ENCODE peak calls at places on chromosomes 4 and X, in five cellular contexts. R is ovary, Q is upper lobe of left lung, E is sigmoid colon, H is transverse colon. X is an unnamed sample.

GRCh38 chrX:132181364-132181763 is 37.9 kb downstream of the RAP2C start:
- DNase-seq in R (no peak), Q (no peak), E (no peak), H (peak; percentile 8), X (peak; percentile 65)

GRCh38 chr4:81828991-81829390 is 357.3 kb upstream of the RASGEF1B start:
- DNase-seq in R (no peak), Q (no peak), E (no peak), H (no peak), X (no peak)

GRCh38 chr4:156571146-156571545 is 400.5 kb downstream of the PDGFC start:
- DNase-seq in R (no peak), Q (no peak), E (no peak), H (no peak), X (no peak)

GRCh38 chr4:183634086-183634485 is 24.9 kb downstream of the RWDD4 start:
- DNase-seq in R (peak; percentile 48), Q (no peak), E (no peak), H (no peak), X (no peak)

GRCh38 chr4:48127882-48128394 is 6.1 kb downstream of the TXK start:
- DNase-seq in R (peak; percentile 18), Q (peak; percentile 72), E (no peak), H (peak; percentile 63), X (no peak)

GRCh38 chr4:61517144-61517543 is 317.0 kb downstream of the ADGRL3 start:
- DNase-seq in R (no peak), Q (peak; percentile 66), E (no peak), H (peak; percentile 33), X (no peak)

GRCh38 chr4:182560358-182560757 is 317.2 kb downstream of the TENM3 start:
- DNase-seq in R (no peak), Q (no peak), E (no peak), H (no peak), X (no peak)

GRCh38 chr4:9703391-9703790 is 78.0 kb upstream of the DRD5 start:
- DNase-seq in R (peak; percentile 39), Q (no peak), E (peak; percentile 71), H (peak; percentile 83), X (peak; percentile 75)

GRCh38 chr4:83267121-83267834 is 17.3 kb downstream of the COQ2 start:
- DNase-seq in R (no peak), Q (no peak), E (no peak), H (no peak), X (no peak)

GRCh38 chr4:78954048-78954666 is 14.9 kb upstream of the PAQR3 start:
- DNase-seq in R (no peak), Q (no peak), E (no peak), H (no peak), X (no peak)

GRCh38 chrX:15344106-15344505 is 8.8 kb upstream of the PIGA start:
- DNase-seq in R (no peak), Q (no peak), E (no peak), H (no peak), X (no peak)

GRCh38 chr4:170529760-170530440 is 440.1 kb upstream of the AADAT start:
- DNase-seq in R (no peak), Q (no peak), E (no peak), H (no peak), X (no peak)

GRCh38 chr4:168569066-168569908 is 72.4 kb downstream of the PALLD start:
- DNase-seq in R (no peak), Q (no peak), E (no peak), H (peak; percentile 45), X (no peak)

GRCh38 chr4:53854991-53855885 is 209.2 kb downstream of the CHIC2 start:
- DNase-seq in R (no peak), Q (no peak), E (no peak), H (no peak), X (no peak)

GRCh38 chr4:181416966-181417365 is 826.2 kb upstream of the TENM3 start:
- DNase-seq in R (no peak), Q (no peak), E (no peak), H (no peak), X (no peak)

GRCh38 chr4:182862166-182862875 is 54.9 kb downstream of the DCTD start:
- DNase-seq in R (no peak), Q (no peak), E (no peak), H (no peak), X (no peak)

GRCh38 chr4:71456841-71457240 is 118.0 kb downstream of the SLC4A4 start:
- DNase-seq in R (no peak), Q (no peak), E (no peak), H (no peak), X (no peak)

GRCh38 chr4:138507527-138507926 is 265.4 kb upstream of the SLC7A11 start:
- DNase-seq in R (no peak), Q (no peak), E (no peak), H (no peak), X (no peak)

GRCh38 chr4:110510282-110510681 is 34.3 kb downstream of the ENPEP start:
- DNase-seq in R (no peak), Q (no peak), E (no peak), H (peak; percentile 17), X (no peak)

GRCh38 chrX:151753313-151754041 is 18.9 kb downstream of the CNGA2 start:
- DNase-seq in R (peak; percentile 28), Q (peak; percentile 55), E (peak; percentile 70), H (peak; percentile 28), X (no peak)

GRCh38 chrX:135596495-135596894 is 76.0 kb downstream of the INTS6L start:
- DNase-seq in R (no peak), Q (no peak), E (no peak), H (peak; percentile 46), X (no peak)

GRCh38 chr4:143207555-143207954 is 22.8 kb downstream of the USP38 start:
- DNase-seq in R (no peak), Q (no peak), E (no peak), H (no peak), X (no peak)

GRCh38 chr4:182143086-182143821 is 99.9 kb upstream of the TENM3 start:
- DNase-seq in R (no peak), Q (no peak), E (no peak), H (peak; percentile 36), X (no peak)

GRCh38 chr4:112736718-112737135 is 99.8 kb downstream of the LARP7 start:
- DNase-seq in R (no peak), Q (no peak), E (no peak), H (no peak), X (no peak)

GRCh38 chrX:125605145-125605544 is 285.5 kb downstream of the TEX13C start:
- DNase-seq in R (no peak), Q (no peak), E (no peak), H (no peak), X (no peak)

GRCh38 chr4:150160473-150160872 is 82.2 kb downstream of the DCLK2 start:
- DNase-seq in R (no peak), Q (no peak), E (no peak), H (no peak), X (no peak)

GRCh38 chr4:38128478-38129451 is 168.6 kb downstream of the PTTG2 start:
- DNase-seq in R (no peak), Q (no peak), E (no peak), H (peak; percentile 60), X (peak; percentile 68)

GRCh38 chr4:113815826-113816225 is 54.3 kb upstream of the CAMK2D start:
- DNase-seq in R (no peak), Q (no peak), E (no peak), H (no peak), X (no peak)

GRCh38 chr4:1200425-1201035 is 28.1 kb upstream of the SPON2 start:
- DNase-seq in R (peak; percentile 86), Q (peak; percentile 86), E (peak; percentile 96), H (peak; percentile 71), X (peak; percentile 82)

GRCh38 chrX:130097507-130098201 is 12.6 kb downstream of the ELF4 start:
- DNase-seq in R (no peak), Q (peak; percentile 76), E (no peak), H (peak; percentile 74), X (peak; percentile 77)

GRCh38 chr4:188399834-188400233 is 260.6 kb downstream of the TRIML1 start:
- DNase-seq in R (no peak), Q (no peak), E (no peak), H (no peak), X (no peak)

GRCh38 chr4:73070072-73070385 is 513 bp upstream of the COX18 start:
- DNase-seq in R (no peak), Q (no peak), E (no peak), H (no peak), X (no peak)

GRCh38 chr4:182310316-182310715 is 67.1 kb downstream of the TENM3 start:
- DNase-seq in R (no peak), Q (no peak), E (no peak), H (no peak), X (no peak)

GRCh38 chr4:36053931-36054330 is 190.4 kb downstream of the ARAP2 start:
- DNase-seq in R (no peak), Q (no peak), E (no peak), H (no peak), X (no peak)

GRCh38 chr4:28369504-28369903 is 1508.9 kb downstream of the STIM2 start:
- DNase-seq in R (no peak), Q (no peak), E (no peak), H (no peak), X (no peak)

GRCh38 chr4:185149392-185149791 is 6.3 kb downstream of the SLC25A4 start:
- DNase-seq in R (no peak), Q (no peak), E (peak; percentile 70), H (no peak), X (no peak)
- H3K4me3 ChIP-seq in R (no peak overlapping the region), Q (no peak overlapping the region), E (no peak overlapping the region), H (no peak overlapping the region), X (no peak overlapping the region)

GRCh38 chr4:14607001-14607400 is 395.3 kb upstream of the CPEB2 start:
- DNase-seq in R (no peak), Q (no peak), E (no peak), H (no peak), X (no peak)
- TF ChIP-seq EP300 in R (no peak), Q (no peak), E (no peak), H (no peak), X (no peak)

DNA sequence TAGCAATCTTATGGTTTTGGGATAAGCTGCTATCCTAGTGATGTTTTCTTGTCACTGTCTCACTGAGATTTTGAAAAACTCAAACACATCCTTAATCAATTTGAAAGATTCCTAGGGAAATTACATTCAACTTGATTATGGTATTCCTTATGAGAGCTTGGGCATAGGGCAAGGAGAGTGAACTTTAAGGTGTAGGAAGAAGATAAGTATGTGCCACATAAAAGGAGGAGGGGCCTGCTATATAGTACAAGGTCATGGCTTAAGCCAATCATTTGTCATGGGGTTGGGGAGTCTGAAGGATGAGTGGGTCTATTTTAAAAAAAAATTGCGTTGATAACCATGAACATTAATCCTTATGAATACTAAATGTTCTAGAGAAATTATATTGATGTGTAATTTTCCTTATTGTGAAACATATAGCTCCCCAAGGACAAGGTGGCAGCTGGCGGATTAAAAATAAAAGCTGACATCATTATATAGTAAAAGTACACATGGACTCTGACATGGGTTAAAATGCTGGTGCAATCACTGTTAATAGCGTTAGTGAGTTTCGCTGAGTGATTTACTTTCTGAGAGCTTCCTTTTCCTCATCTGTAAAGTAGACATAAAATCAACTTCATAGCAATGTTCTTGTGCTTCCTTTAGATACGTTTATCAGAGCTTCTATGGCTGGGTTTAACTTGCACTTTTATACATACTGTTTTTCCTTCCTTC is 17.4 kb downstream of the GALNT7 start:
- DNase-seq in R (no peak), Q (no peak), E (no peak), H (no peak), X (no peak)
- H3K4me1 ChIP-seq in R (no peaks in the 10 kb centered on the region), Q (peaks cover 26% of the 10 kb centered on the region), E (peaks cover 11% of the 10 kb centered on the region), H (peaks cover 75% of the 10 kb centered on the region), X (no peaks in the 10 kb centered on the region)

DNA sequence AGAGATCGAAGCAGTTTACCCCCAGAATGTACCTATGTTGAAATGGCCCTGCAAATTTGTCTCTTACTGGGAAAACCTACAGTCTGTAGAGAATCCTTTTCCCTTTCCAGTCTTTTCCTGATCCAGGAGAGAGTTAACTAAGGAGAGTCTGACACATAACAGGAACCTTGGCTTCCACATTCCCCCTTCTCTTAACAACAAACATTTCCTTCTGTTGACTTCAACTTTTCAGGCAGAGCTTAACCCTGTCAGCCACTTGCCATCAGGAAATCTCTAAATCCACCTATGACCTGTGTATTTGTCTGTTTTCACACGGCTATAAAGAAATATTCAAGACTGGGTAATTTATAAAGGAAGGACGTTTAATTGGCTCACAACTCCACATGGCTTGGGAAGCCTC is 45.6 kb upstream of the GPR78 start:
- DNase-seq in R (no peak), Q (no peak), E (no peak), H (no peak), X (no peak)
- H3K4me3 ChIP-seq in R (no peak overlapping the region), Q (no peak overlapping the region), E (no peak overlapping the region), H (no peak overlapping the region), X (no peak overlapping the region)

X was measured in suprapubic skin.